ENCODE peak calls at places on chromosomes 6 and 20, in six cellular contexts. E is stimulated activated naive CD8-positive, alpha-beta T cell treated with anti-CD3 and anti-CD28 coated beads, Interleukin-15, amount 100 ng/mL, for 72 hours; G is NCI-H2081; C is psoas muscle; U is mesenteric fat pad; J is transverse colon. B is an unnamed sample.

GRCh38 chr6:38432479-38432878 is 207.2 kb downstream of the BTBD9 start:
- DNase-seq in E (no peak), G (no peak), C (no peak), U (no peak), J (no peak), B (no peak)

GRCh38 chr6:1584996-1585668 is 24.6 kb upstream of the FOXC1 start:
- DNase-seq in E (no peak), G (no peak), C (no peak), U (no peak), J (no peak), B (no peak)

GRCh38 chr20:19750207-19750606 is 7.9 kb upstream of the RIN2 start:
- DNase-seq in E (no peak), G (no peak), C (no peak), U (no peak), J (no peak), B (peak; percentile 81)

GRCh38 chr20:41170386-41171105 is 33.2 kb downstream of the PLCG1 start:
- DNase-seq in E (no peak), G (no peak), C (peak; percentile 36), U (peak; percentile 65), J (peak; percentile 5), B (no peak)

GRCh38 chr20:23647346-23647745 is 9.6 kb upstream of the CST3 start:
- DNase-seq in E (no peak), G (no peak), C (no peak), U (no peak), J (no peak), B (no peak)

GRCh38 chr20:46011631-46012482 is 3.1 kb downstream of the MMP9 start:
- DNase-seq in E (peak; percentile 47), G (no peak), C (peak; percentile 82), U (no peak), J (peak; percentile 54), B (no peak)

GRCh38 chr6:5314191-5314865 is 53.0 kb downstream of the FARS2 start:
- DNase-seq in E (no peak), G (no peak), C (no peak), U (no peak), J (no peak), B (no peak)

GRCh38 chr6:30885999-30886896 is 1.9 kb downstream of the DDR1 start:
- DNase-seq in E (peak; percentile 15), G (peak; percentile 73), C (peak; percentile 84), U (peak; percentile 87), J (peak; percentile 70), B (peak; percentile 50)

GRCh38 chr20:63328716-63329275 is 32.4 kb downstream of the CHRNA4 start:
- DNase-seq in E (no peak), G (no peak), C (peak; percentile 32), U (no peak), J (no peak), B (no peak)

GRCh38 chr20:20184149-20184548 is 131.8 kb downstream of the CFAP61 start:
- DNase-seq in E (no peak), G (no peak), C (no peak), U (no peak), J (no peak), B (peak; percentile 24)

GRCh38 chr20:36573103-36573797 is at the start of gene TGIF2:
- DNase-seq in E (peak; percentile 92), G (peak; percentile 30), C (peak; percentile 85), U (no peak), J (peak; percentile 87), B (peak; percentile 79)

B was measured in NCI-H446.